ENCODE peak calls at places on chromosomes 7 and 10, in eight cellular contexts. L, F, D, N, H, B, V and A are unnamed samples.
A peak's percentile ranks its signal among the peaks of the same experiment; 100 is the strongest.

GRCh38 chr7:108384721-108385483 is 71.3 kb downstream of the NRCAM start:
- DNase-seq in B (no peak), D (no peak), L (no peak), F (no peak), V (no peak), N (peak; percentile 10), H (no peak), A (no peak)

GRCh38 chr10:73906524-73907447 is 4.1 kb upstream of the PLAU start:
- DNase-seq in V (peak; percentile 89), D (peak; percentile 40), H (peak; percentile 86), F (no peak), N (no peak), B (peak; percentile 67), L (no peak), A (no peak)

GRCh38 chr7:139242741-139243281 is 11.8 kb downstream of the UBN2 start:
- DNase-seq in B (no peak), H (no peak), D (no peak), L (no peak), N (no peak), F (no peak), V (no peak), A (no peak)

GRCh38 chr7:70068531-70068930 is 470.3 kb downstream of the AUTS2 start:
- DNase-seq in B (no peak), D (no peak), F (no peak), V (no peak), H (no peak), L (no peak), N (no peak), A (no peak)

GRCh38 chr10:68163735-68164134 is 54.4 kb downstream of the MYPN start:
- DNase-seq in L (no peak), H (no peak), D (peak; percentile 24), B (no peak), F (no peak), N (no peak), V (no peak), A (no peak)

GRCh38 chr10:107553470-107553869 is 389.0 kb upstream of the SORCS1 start:
- DNase-seq in B (no peak), V (no peak), L (no peak), D (no peak), H (no peak), F (no peak), N (no peak), A (no peak)

GRCh38 chr7:16644987-16645592 is 464 bp downstream of the ANKMY2 start:
- DNase-seq in B (peak; percentile 20), H (no peak), L (peak; percentile 77), D (peak; percentile 73), F (peak; percentile 91), V (no peak), N (peak; percentile 24), A (no peak)

GRCh38 chr10:32865170-32865569 is 92.9 kb downstream of the ITGB1 start:
- DNase-seq in F (no peak), H (no peak), V (no peak), D (no peak), N (no peak), B (no peak), L (no peak), A (no peak)

GRCh38 chr7:155027879-155028278 is 25.0 kb upstream of the PAXIP1 start:
- DNase-seq in L (no peak), N (no peak), H (no peak), D (no peak), B (no peak), V (no peak), F (no peak), A (no peak)
- H3K27ac ChIP-seq in L (no peak overlapping the region), N (no peak overlapping the region), H (no peak overlapping the region), D (no peak overlapping the region), B (no peak overlapping the region), V (no peak overlapping the region), F (no peak overlapping the region), A (no peak overlapping the region)

GRCh38 chr10:78852856-78853255 is 215.9 kb upstream of the ZMIZ1 start:
- DNase-seq in F (no peak), V (no peak), D (peak; percentile 42), H (no peak), L (no peak), N (peak; percentile 7), B (peak; percentile 68), A (no peak)
- TF ChIP-seq CTCF in F (peak; percentile 16), V (no peak), D (peak; percentile 28), H (no peak), L (peak; percentile 40), N (peak; percentile 52), B (peak; percentile 9), A (no peak)

GRCh38 chr7:64046041-64046389 is 781 bp downstream of the ZNF727 start:
- DNase-seq in D (no peak), B (no peak), F (no peak), N (no peak), H (no peak), L (no peak), V (no peak), A (no peak)

DNA sequence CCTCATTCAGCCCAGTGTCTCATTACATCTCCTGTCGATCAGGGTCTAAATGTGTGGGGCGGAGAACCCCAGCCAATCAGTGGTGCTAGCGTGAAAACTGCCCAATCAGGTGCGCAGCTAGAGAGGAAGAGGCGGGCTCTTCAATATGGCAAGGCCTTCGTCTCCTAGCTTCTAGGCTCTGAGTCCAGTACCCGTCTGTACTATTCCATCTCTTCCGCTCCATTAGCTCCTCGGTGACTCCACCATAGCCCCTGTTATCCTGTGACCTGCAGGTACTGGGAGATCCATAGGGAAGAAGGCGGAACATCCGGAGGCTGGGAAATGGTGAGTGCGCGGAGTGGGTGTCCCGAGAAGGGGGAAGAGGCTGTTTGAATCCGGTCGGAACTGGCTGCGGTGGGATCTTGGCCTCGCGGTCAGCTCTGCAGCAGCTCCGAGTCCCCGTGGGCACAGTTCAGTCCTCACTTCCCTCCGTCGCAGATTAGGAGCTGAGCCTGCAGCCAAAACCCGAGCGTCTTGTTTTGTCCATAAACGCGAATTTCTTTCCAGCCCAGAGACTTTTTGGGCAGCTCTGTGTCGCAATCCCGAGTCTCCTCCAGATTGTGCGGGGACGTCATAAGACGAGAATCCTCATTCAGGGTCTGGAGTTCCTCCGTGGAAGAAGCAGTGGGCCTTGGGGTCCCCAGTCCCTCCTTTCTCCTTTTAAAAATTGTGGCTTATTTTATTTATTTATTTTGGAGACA is at the start of gene ZNF727:
- DNase-seq in H (peak; percentile 78), N (no peak), D (peak; percentile 60), F (peak; percentile 68), V (peak; percentile 83), B (peak; percentile 77), L (peak; percentile 79), A (no peak)
- H3K9me3 ChIP-seq in H (no peaks in the 10 kb centered on the region), N (no peaks in the 10 kb centered on the region), D (no peaks in the 10 kb centered on the region), F (no peaks in the 10 kb centered on the region), V (no peaks in the 10 kb centered on the region), B (no peaks in the 10 kb centered on the region), L (no peaks in the 10 kb centered on the region), A (no peaks in the 10 kb centered on the region)

GRCh38 chr7:66629222-66629658 is 559 bp downstream of the KCTD7 start:
- DNase-seq in H (no peak), B (no peak), L (no peak), N (peak; percentile 53), D (no peak), V (no peak), F (no peak), A (no peak)
- H3K27ac ChIP-seq in H (peak overlapping the region; percentile 94), B (peak overlapping the region; percentile 88), L (peak overlapping the region; percentile 91), N (peak overlapping the region; percentile 64), D (peak overlapping the region; percentile 88), V (peak overlapping the region; percentile 96), F (peak overlapping the region; percentile 93), A (peak overlapping the region; percentile 61)

DNA sequence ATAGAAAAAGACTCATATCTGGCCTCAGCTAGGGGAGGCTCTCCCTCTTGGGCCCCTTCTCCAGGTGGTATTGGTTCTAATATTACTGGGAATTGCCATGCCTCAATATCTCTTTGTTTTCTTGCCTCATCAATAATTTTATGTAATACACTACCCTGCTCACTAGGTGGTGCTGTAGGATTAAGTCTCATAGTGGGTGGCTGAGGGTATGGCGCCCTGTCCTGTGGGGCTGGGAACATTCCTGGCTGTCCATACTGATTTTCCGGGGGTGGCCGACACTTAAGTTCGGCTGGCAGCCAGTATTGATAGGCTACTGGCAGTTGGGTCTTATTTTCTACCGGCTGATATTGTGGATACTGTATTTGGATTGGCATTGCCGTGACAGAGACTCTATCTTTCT is 9.0 kb upstream of the TAS2R3 start:
- DNase-seq in D (no peak), V (no peak), B (no peak), L (no peak), N (peak; percentile 42), H (no peak), F (no peak), A (no peak)
- TF ChIP-seq CTCF in D (no peak), V (no peak), B (no peak), L (peak; percentile 45), N (peak; percentile 71), H (no peak), F (no peak), A (peak; percentile 35)

DNA sequence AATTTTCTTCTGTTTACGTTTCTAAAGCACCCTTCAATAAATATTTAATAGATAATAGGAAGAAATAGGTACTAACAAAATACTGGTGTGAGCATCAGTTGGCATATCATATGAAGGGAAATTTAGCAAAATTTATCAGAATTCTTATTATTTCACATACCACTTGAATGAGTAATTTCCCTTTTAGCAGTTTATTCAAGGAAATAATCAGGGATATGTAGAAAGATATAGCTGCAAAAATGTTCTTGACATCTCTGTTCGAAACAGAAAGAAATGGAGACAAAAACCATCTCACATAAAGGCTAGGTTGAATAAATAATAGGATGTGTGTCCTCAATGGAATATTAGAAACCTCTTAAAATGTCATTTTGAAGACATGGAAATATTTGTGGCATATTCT is 35.8 kb upstream of the PIP4K2A start:
- DNase-seq in D (no peak), F (no peak), L (no peak), H (no peak), B (no peak), N (no peak), V (no peak), A (no peak)
- H3K9me3 ChIP-seq in D (no peaks in the 10 kb centered on the region), F (no peaks in the 10 kb centered on the region), L (no peaks in the 10 kb centered on the region), H (no peaks in the 10 kb centered on the region), B (no peaks in the 10 kb centered on the region), N (no peaks in the 10 kb centered on the region), V (no peaks in the 10 kb centered on the region), A (no peaks in the 10 kb centered on the region)